ENCODE peak calls at places on chromosomes 3 and 15, in six cellular contexts. One of them, this sample, is unnamed.

GRCh38 chr3:148077318-148077923 is 620.3 kb upstream of the AGTR1 start:
- DNase-seq in fibroblast of lung: peak
- DNase-seq in H9: no peak
- DNase-seq in CD8-positive, alpha-beta T cell: no peak
- DNase-seq in tibial nerve: no peak
- DNase-seq in uterus: no peak
- DNase-seq in this sample: no peak

GRCh38 chr15:41695750-41696436 is 35.7 kb downstream of the MGA start:
- DNase-seq in CD8-positive, alpha-beta T cell: peak
- DNase-seq in tibial nerve: peak
- DNase-seq in uterus: no peak
- DNase-seq in H9: no peak
- DNase-seq in fibroblast of lung: peak
- DNase-seq in this sample: peak

GRCh38 chr3:150303776-150304175 is 104.3 kb upstream of the TSC22D2 start:
- DNase-seq in CD8-positive, alpha-beta T cell: no peak
- DNase-seq in tibial nerve: no peak
- DNase-seq in fibroblast of lung: no peak
- DNase-seq in H9: no peak
- DNase-seq in uterus: no peak
- DNase-seq in this sample: no peak

GRCh38 chr15:77863491-77864105 is 213.9 kb downstream of the TBC1D2B start:
- DNase-seq in fibroblast of lung: no peak
- DNase-seq in tibial nerve: no peak
- DNase-seq in uterus: peak
- DNase-seq in H9: peak
- DNase-seq in CD8-positive, alpha-beta T cell: no peak
- DNase-seq in this sample: no peak

GRCh38 chr15:44735482-44736260 is 657 bp upstream of the TRIM69 start:
- DNase-seq in H9: no peak
- DNase-seq in uterus: no peak
- DNase-seq in fibroblast of lung: peak
- DNase-seq in tibial nerve: peak
- DNase-seq in CD8-positive, alpha-beta T cell: peak
- DNase-seq in this sample: peak

GRCh38 chr15:90087454-90088154 is 14.7 kb downstream of the IDH2 start:
- DNase-seq in H9: peak
- DNase-seq in fibroblast of lung: peak
- DNase-seq in uterus: no peak
- DNase-seq in tibial nerve: no peak
- DNase-seq in CD8-positive, alpha-beta T cell: no peak
- DNase-seq in this sample: no peak

GRCh38 chr3:13159890-13160289 is 86.7 kb upstream of the IQSEC1 start:
- DNase-seq in H9: no peak
- DNase-seq in fibroblast of lung: no peak
- DNase-seq in CD8-positive, alpha-beta T cell: no peak
- DNase-seq in tibial nerve: no peak
- DNase-seq in uterus: no peak
- DNase-seq in this sample: no peak

GRCh38 chr15:99250001-99250400 is 620 bp upstream of the TTC23 start:
- DNase-seq in uterus: no peak
- DNase-seq in fibroblast of lung: no peak
- DNase-seq in H9: no peak
- DNase-seq in tibial nerve: no peak
- DNase-seq in CD8-positive, alpha-beta T cell: no peak
- DNase-seq in this sample: no peak

GRCh38 chr3:26106119-26106690 is 316.3 kb downstream of the OXSM start:
- DNase-seq in fibroblast of lung: no peak
- DNase-seq in H9: no peak
- DNase-seq in uterus: no peak
- DNase-seq in CD8-positive, alpha-beta T cell: no peak
- DNase-seq in tibial nerve: no peak
- DNase-seq in this sample: no peak

GRCh38 chr3:40521254-40521653 is 3.5 kb upstream of the ZNF621 start:
- DNase-seq in H9: no peak
- DNase-seq in tibial nerve: no peak
- DNase-seq in fibroblast of lung: no peak
- DNase-seq in uterus: no peak
- DNase-seq in CD8-positive, alpha-beta T cell: no peak
- DNase-seq in this sample: no peak

GRCh38 chr3:40524571-40525285 is at the start of gene ZNF621:
- DNase-seq in CD8-positive, alpha-beta T cell: peak
- DNase-seq in fibroblast of lung: peak
- DNase-seq in tibial nerve: peak
- DNase-seq in H9: peak
- DNase-seq in uterus: peak
- DNase-seq in this sample: peak

GRCh38 chr3:40528426-40528825 is 3.7 kb downstream of the ZNF621 start:
- DNase-seq in CD8-positive, alpha-beta T cell: no peak
- DNase-seq in uterus: no peak
- DNase-seq in fibroblast of lung: no peak
- DNase-seq in H9: no peak
- DNase-seq in tibial nerve: no peak
- DNase-seq in this sample: no peak

GRCh38 chr3:40524222-40524570 is 564 bp upstream of the ZNF621 start:
- DNase-seq in fibroblast of lung: peak
- DNase-seq in H9: no peak
- DNase-seq in uterus: no peak
- DNase-seq in tibial nerve: no peak
- DNase-seq in CD8-positive, alpha-beta T cell: no peak
- DNase-seq in this sample: no peak

DNA sequence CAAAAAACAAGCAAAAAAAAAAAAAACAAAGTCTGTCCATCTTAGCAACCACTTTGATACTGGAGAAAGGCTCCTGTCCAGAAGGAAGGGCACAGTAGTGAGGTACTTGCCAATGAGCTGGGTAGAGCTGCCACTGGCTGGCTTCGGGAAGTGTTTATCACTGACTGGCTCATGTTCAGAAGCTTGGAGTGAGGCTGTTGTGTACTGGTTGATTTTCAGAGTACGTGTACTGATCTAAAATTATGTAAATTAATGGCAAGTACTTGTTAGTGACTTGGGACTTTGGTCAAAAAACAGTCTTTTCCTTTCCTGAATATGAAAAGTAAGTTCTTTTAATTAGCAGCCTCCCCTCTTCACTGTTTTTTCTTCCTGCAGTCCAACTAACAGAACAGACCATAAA is 979 bp upstream of the ZNF621 start:
- DNase-seq in tibial nerve: no peak
- DNase-seq in uterus: no peak
- DNase-seq in H9: no peak
- DNase-seq in CD8-positive, alpha-beta T cell: no peak
- DNase-seq in fibroblast of lung: no peak
- DNase-seq in this sample: no peak
- H3K27ac ChIP-seq in tibial nerve: peak
- H3K27ac ChIP-seq in uterus: peak
- H3K27ac ChIP-seq in H9: no peak
- H3K27ac ChIP-seq in CD8-positive, alpha-beta T cell: peak
- H3K27ac ChIP-seq in fibroblast of lung: no peak
- H3K27ac ChIP-seq in this sample: no peak

GRCh38 chr15:93245616-93246122 is 156.7 kb upstream of the RGMA start:
- DNase-seq in tibial nerve: peak
- DNase-seq in uterus: peak
- DNase-seq in CD8-positive, alpha-beta T cell: no peak
- DNase-seq in H9: no peak
- DNase-seq in fibroblast of lung: no peak
- DNase-seq in this sample: no peak

GRCh38 chr15:93246266-93247242 is 157.5 kb upstream of the RGMA start:
- DNase-seq in CD8-positive, alpha-beta T cell: no peak
- DNase-seq in fibroblast of lung: no peak
- DNase-seq in tibial nerve: no peak
- DNase-seq in uterus: no peak
- DNase-seq in H9: no peak
- DNase-seq in this sample: no peak

GRCh38 chr15:93249599-93249998 is 160.6 kb upstream of the RGMA start:
- DNase-seq in fibroblast of lung: no peak
- DNase-seq in tibial nerve: no peak
- DNase-seq in CD8-positive, alpha-beta T cell: no peak
- DNase-seq in uterus: no peak
- DNase-seq in H9: peak
- DNase-seq in this sample: no peak

GRCh38 chr15:93250212-93250611 is 161.2 kb upstream of the RGMA start:
- DNase-seq in CD8-positive, alpha-beta T cell: no peak
- DNase-seq in uterus: no peak
- DNase-seq in tibial nerve: no peak
- DNase-seq in fibroblast of lung: no peak
- DNase-seq in H9: no peak
- DNase-seq in this sample: no peak

GRCh38 chr15:93247466-93248121 is 158.6 kb upstream of the RGMA start:
- DNase-seq in CD8-positive, alpha-beta T cell: no peak
- DNase-seq in uterus: no peak
- DNase-seq in tibial nerve: no peak
- DNase-seq in fibroblast of lung: no peak
- DNase-seq in H9: no peak
- DNase-seq in this sample: no peak
- TF ChIP-seq CTCF in CD8-positive, alpha-beta T cell: no peak
- TF ChIP-seq CTCF in uterus: no peak
- TF ChIP-seq CTCF in tibial nerve: no peak
- TF ChIP-seq CTCF in fibroblast of lung: no peak
- TF ChIP-seq CTCF in H9: no peak
- TF ChIP-seq CTCF in this sample: no peak

DNA sequence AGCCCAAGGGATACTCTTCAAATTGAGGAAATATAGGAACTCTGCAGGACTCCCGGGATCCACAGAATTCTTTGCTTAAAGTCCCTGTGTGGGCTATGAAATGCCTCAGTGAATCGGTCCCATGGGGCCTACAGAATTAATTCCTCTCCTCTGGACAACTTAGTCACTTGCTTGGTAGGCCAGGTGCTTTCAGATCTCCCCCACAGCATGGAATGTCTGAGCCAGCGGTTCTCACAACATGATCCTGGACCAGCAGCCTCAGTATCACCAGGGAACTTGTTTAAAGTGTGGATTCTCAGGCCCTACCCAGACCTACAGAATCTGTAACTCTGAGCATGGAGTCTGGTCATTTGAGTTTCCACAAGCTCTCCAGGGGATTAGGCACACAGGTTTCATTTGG is 15.2 kb upstream of the PRICKLE2 start:
- DNase-seq in uterus: no peak
- DNase-seq in tibial nerve: no peak
- DNase-seq in fibroblast of lung: no peak
- DNase-seq in CD8-positive, alpha-beta T cell: no peak
- DNase-seq in H9: no peak
- DNase-seq in this sample: no peak
- H3K27ac ChIP-seq in uterus: peak
- H3K27ac ChIP-seq in tibial nerve: no peak
- H3K27ac ChIP-seq in fibroblast of lung: no peak
- H3K27ac ChIP-seq in CD8-positive, alpha-beta T cell: no peak
- H3K27ac ChIP-seq in H9: no peak
- H3K27ac ChIP-seq in this sample: no peak

GRCh38 chr3:140420621-140421357 is 257.1 kb upstream of the TRIM42 start:
- DNase-seq in uterus: no peak
- DNase-seq in H9: no peak
- DNase-seq in fibroblast of lung: peak
- DNase-seq in tibial nerve: no peak
- DNase-seq in CD8-positive, alpha-beta T cell: no peak
- DNase-seq in this sample: no peak
- TF ChIP-seq CTCF in uterus: no peak
- TF ChIP-seq CTCF in H9: no peak
- TF ChIP-seq CTCF in fibroblast of lung: no peak
- TF ChIP-seq CTCF in tibial nerve: no peak
- TF ChIP-seq CTCF in CD8-positive, alpha-beta T cell: no peak
- TF ChIP-seq CTCF in this sample: no peak

GRCh38 chr3:64915778-64916177 is 228.0 kb upstream of the ADAMTS9 start:
- DNase-seq in uterus: no peak
- DNase-seq in H9: no peak
- DNase-seq in tibial nerve: no peak
- DNase-seq in CD8-positive, alpha-beta T cell: no peak
- DNase-seq in fibroblast of lung: peak
- DNase-seq in this sample: no peak
- H3K27ac ChIP-seq in uterus: peak
- H3K27ac ChIP-seq in H9: no peak
- H3K27ac ChIP-seq in tibial nerve: peak
- H3K27ac ChIP-seq in CD8-positive, alpha-beta T cell: no peak
- H3K27ac ChIP-seq in fibroblast of lung: no peak
- H3K27ac ChIP-seq in this sample: no peak

GRCh38 chr15:93052090-93052892 is 36.7 kb downstream of the RGMA start:
- DNase-seq in uterus: no peak
- DNase-seq in H9: no peak
- DNase-seq in tibial nerve: no peak
- DNase-seq in fibroblast of lung: no peak
- DNase-seq in CD8-positive, alpha-beta T cell: no peak
- DNase-seq in this sample: no peak
- TF ChIP-seq CTCF in uterus: no peak
- TF ChIP-seq CTCF in H9: peak
- TF ChIP-seq CTCF in tibial nerve: no peak
- TF ChIP-seq CTCF in fibroblast of lung: peak
- TF ChIP-seq CTCF in CD8-positive, alpha-beta T cell: no peak
- TF ChIP-seq CTCF in this sample: peak

DNA sequence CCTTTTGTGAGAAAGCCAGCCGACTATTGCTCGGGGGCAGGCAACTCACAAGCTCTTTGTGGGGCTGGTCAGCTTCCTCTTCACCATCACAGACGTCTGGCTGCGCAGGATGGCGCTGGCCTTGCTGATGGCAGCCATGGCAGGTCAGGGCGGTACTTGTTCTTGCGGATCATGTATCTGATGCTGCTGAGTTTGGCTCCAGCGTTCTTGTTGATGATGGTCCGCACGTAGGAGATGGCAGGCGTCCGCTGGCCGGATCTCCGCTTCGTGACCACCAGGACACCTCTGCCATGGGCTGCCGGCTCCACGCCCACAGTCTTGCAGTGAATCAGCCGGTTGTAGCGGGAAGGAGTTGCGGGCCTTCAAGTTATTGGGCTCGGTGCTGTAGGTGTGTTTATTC is 67.9 kb upstream of the SLC7A14 start:
- DNase-seq in CD8-positive, alpha-beta T cell: no peak
- DNase-seq in tibial nerve: no peak
- DNase-seq in H9: no peak
- DNase-seq in uterus: no peak
- DNase-seq in fibroblast of lung: no peak
- DNase-seq in this sample: no peak
- H3K27ac ChIP-seq in CD8-positive, alpha-beta T cell: no peak
- H3K27ac ChIP-seq in tibial nerve: no peak
- H3K27ac ChIP-seq in H9: no peak
- H3K27ac ChIP-seq in uterus: no peak
- H3K27ac ChIP-seq in fibroblast of lung: no peak
- H3K27ac ChIP-seq in this sample: no peak

GRCh38 chr3:19946291-19946831 is 536 bp upstream of the RAB5A start:
- DNase-seq in CD8-positive, alpha-beta T cell: no peak
- DNase-seq in H9: no peak
- DNase-seq in fibroblast of lung: no peak
- DNase-seq in uterus: no peak
- DNase-seq in tibial nerve: no peak
- DNase-seq in this sample: no peak
- TF ChIP-seq CTCF in CD8-positive, alpha-beta T cell: no peak
- TF ChIP-seq CTCF in H9: no peak
- TF ChIP-seq CTCF in fibroblast of lung: no peak
- TF ChIP-seq CTCF in uterus: no peak
- TF ChIP-seq CTCF in tibial nerve: no peak
- TF ChIP-seq CTCF in this sample: no peak

This sample was measured in CD4-positive, alpha-beta T cell.